ENCODE peak calls at places on chromosome 1, in four cellular contexts. K, M, V and X are unnamed samples.

GRCh38 chr1:37926061-37926924 is 20.6 kb downstream of the INPP5B start:
- DNase-seq in M (no peak), V (no peak), K (no peak), X (no peak)

GRCh38 chr1:25534389-25534788 is 9.0 kb upstream of the LDLRAP1 start:
- DNase-seq in M (no peak), V (no peak), K (no peak), X (no peak)

GRCh38 chr1:192252776-192253175 is 64.0 kb upstream of the RGS21 start:
- DNase-seq in K (no peak), M (no peak), V (no peak), X (no peak)

GRCh38 chr1:20530261-20530660 is 22.1 kb upstream of the FAM43B start:
- DNase-seq in V (no peak), M (no peak), K (no peak), X (no peak)

GRCh38 chr1:236786453-236786852 is 8.6 kb upstream of the MTR start:
- DNase-seq in K (no peak), M (no peak), V (no peak), X (no peak)

GRCh38 chr1:10960954-10961833 is 51.3 kb upstream of the TARDBP start:
- DNase-seq in V (peak; percentile 70), K (peak; percentile 72), M (peak; percentile 93), X (no peak)

GRCh38 chr1:17369466-17369865 is 2.5 kb upstream of the PADI6 start:
- DNase-seq in M (no peak), V (peak; percentile 33), K (no peak), X (peak; percentile 4)

GRCh38 chr1:229613938-229614337 is 12.0 kb downstream of the TAF5L start:
- DNase-seq in K (no peak), V (no peak), M (no peak), X (no peak)

GRCh38 chr1:234535763-234536515 is 57.0 kb upstream of the TARBP1 start:
- DNase-seq in K (no peak), V (no peak), M (peak; percentile 88), X (no peak)

GRCh38 chr1:59691261-59691660 is 123.5 kb upstream of the HOOK1 start:
- DNase-seq in V (no peak), K (no peak), M (no peak), X (no peak)

GRCh38 chr1:240086726-240087125 is 5.0 kb upstream of the FMN2 start:
- DNase-seq in M (no peak), K (no peak), V (no peak), X (no peak)

GRCh38 chr1:203507227-203507626 is 13.3 kb downstream of the OPTC start:
- DNase-seq in M (no peak), V (no peak), K (no peak), X (no peak)